ENCODE peak calls at places on chromosome 4, in ten cellular contexts. T is transverse colon, H is sigmoid colon, G is breast epithelium, B is HCT116, I is spleen, F is HL-60, X is SK-N-SH, L is suprapubic skin, S is endothelial cell of umbilical vein. O is an unnamed sample.

GRCh38 chr4:68342139-68342538 is 7.8 kb downstream of the YTHDC1 start:
- DNase-seq in T (no peak), H (no peak), G (no peak), B (no peak), I (no peak), F (no peak), X (no peak), L (no peak), S (peak; percentile 37), O (no peak)

GRCh38 chr4:163330828-163331628 is 1.4 kb downstream of the NPY1R start:
- DNase-seq in T (peak; percentile 19), H (no peak), G (no peak), B (no peak), I (no peak), F (no peak), X (no peak), L (no peak), S (no peak), O (no peak)

GRCh38 chr4:72446353-72447055 is 122.5 kb downstream of the ADAMTS3 start:
- DNase-seq in T (no peak), H (no peak), G (no peak), B (no peak), I (no peak), F (no peak), X (no peak), L (no peak), S (peak; percentile 3), O (no peak)

GRCh38 chr4:116734178-116734577 is 351.2 kb downstream of the TRAM1L1 start:
- DNase-seq in T (no peak), H (no peak), G (no peak), B (no peak), I (no peak), F (no peak), X (no peak), L (no peak), S (no peak), O (no peak)

GRCh38 chr4:8907596-8908205 is 36.1 kb upstream of the HMX1 start:
- DNase-seq in T (no peak), H (peak; percentile 29), G (peak; percentile 28), B (no peak), I (peak; percentile 59), F (no peak), X (peak; percentile 37), L (peak; percentile 65), S (no peak), O (no peak)

GRCh38 chr4:87557348-87557747 is 28.2 kb upstream of the SPARCL1 start:
- DNase-seq in T (no peak), H (no peak), G (no peak), B (no peak), I (no peak), F (no peak), X (no peak), L (no peak), S (no peak), O (no peak)

GRCh38 chr4:62717144-62717543 is 1517.0 kb downstream of the ADGRL3 start:
- DNase-seq in T (no peak), H (no peak), G (no peak), B (no peak), I (no peak), F (no peak), X (no peak), L (no peak), S (no peak), O (no peak)

GRCh38 chr4:84847978-84848377 is 118.5 kb downstream of the WDFY3 start:
- DNase-seq in T (no peak), H (no peak), G (no peak), B (no peak), I (no peak), F (no peak), X (no peak), L (no peak), S (no peak), O (no peak)

GRCh38 chr4:62901101-62901500 is 1508.1 kb downstream of the TECRL start:
- DNase-seq in T (no peak), H (no peak), G (no peak), B (no peak), I (no peak), F (no peak), X (no peak), L (no peak), S (no peak), O (no peak)

GRCh38 chr4:158484173-158484885 is 37.4 kb upstream of the RXFP1 start:
- DNase-seq in T (no peak), H (no peak), G (no peak), B (no peak), I (no peak), F (no peak), X (no peak), L (no peak), S (no peak), O (no peak)

GRCh38 chr4:7802093-7802726 is 137.5 kb downstream of the AFAP1 start:
- DNase-seq in T (peak; percentile 85), H (peak; percentile 92), G (peak; percentile 77), B (peak; percentile 66), I (peak; percentile 87), F (peak; percentile 35), X (peak; percentile 80), L (peak; percentile 85), S (peak; percentile 86), O (peak; percentile 67)

GRCh38 chr4:14596437-14596836 is 405.8 kb upstream of the CPEB2 start:
- DNase-seq in T (no peak), H (no peak), G (no peak), B (no peak), I (no peak), F (no peak), X (no peak), L (no peak), S (no peak), O (no peak)

GRCh38 chr4:5746829-5747745 is 36.1 kb downstream of the EVC start:
- DNase-seq in T (no peak), H (no peak), G (no peak), B (no peak), I (no peak), F (no peak), X (no peak), L (peak; percentile 68), S (peak; percentile 70), O (no peak)

GRCh38 chr4:86608757-86609375 is 14.8 kb downstream of the PTPN13 start:
- DNase-seq in T (no peak), H (no peak), G (no peak), B (no peak), I (no peak), F (no peak), X (no peak), L (no peak), S (no peak), O (no peak)

GRCh38 chr4:131499139-131499873 is 1649.8 kb upstream of the PCDH10 start:
- DNase-seq in T (no peak), H (no peak), G (no peak), B (no peak), I (no peak), F (no peak), X (no peak), L (no peak), S (no peak), O (no peak)

GRCh38 chr4:101102114-101102752 is 245.1 kb downstream of the PPP3CA start:
- DNase-seq in T (peak; percentile 20), H (peak; percentile 69), G (peak; percentile 48), B (no peak), I (no peak), F (no peak), X (peak; percentile 27), L (peak; percentile 78), S (peak; percentile 91), O (no peak)

DNA sequence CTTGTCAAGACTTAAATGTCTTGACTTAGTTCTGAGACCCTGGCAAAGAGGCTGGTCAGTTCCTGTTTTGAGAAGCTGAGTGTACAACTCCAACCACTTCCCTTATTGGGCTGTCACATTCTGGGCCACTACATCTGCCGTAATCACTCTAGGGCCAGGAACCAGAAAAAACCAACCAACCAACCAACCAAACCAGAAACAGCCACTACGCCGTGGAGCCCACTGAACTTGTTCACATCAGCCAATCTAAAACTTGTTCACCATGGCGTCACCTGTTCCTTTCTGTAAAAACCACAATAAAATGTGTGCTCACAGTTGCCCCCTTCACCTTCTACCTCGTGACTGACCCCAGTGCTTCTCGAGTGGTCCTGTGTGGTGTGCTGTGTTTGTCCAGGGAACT is 107.3 kb downstream of the JADE1 start:
- DNase-seq in T (peak; percentile 10), H (no peak), G (no peak), B (no peak), I (peak; percentile 77), F (peak; percentile 16), X (no peak), L (peak; percentile 72), S (no peak), O (no peak)
- TF ChIP-seq POLR2AphosphoS5 in T (no peak), H (no peak), G (no peak), B (no peak), I (no peak), F (no peak), X (no peak), L (no peak), S (no peak), O (no peak)

GRCh38 chr4:19236473-19236872 is 1015.2 kb upstream of the SLIT2 start:
- DNase-seq in T (no peak), H (no peak), G (no peak), B (no peak), I (no peak), F (no peak), X (no peak), L (no peak), S (no peak), O (no peak)
- TF ChIP-seq POLR2AphosphoS5 in T (no peak), H (no peak), G (no peak), B (no peak), I (no peak), F (no peak), X (no peak), L (no peak), S (no peak), O (no peak)

DNA sequence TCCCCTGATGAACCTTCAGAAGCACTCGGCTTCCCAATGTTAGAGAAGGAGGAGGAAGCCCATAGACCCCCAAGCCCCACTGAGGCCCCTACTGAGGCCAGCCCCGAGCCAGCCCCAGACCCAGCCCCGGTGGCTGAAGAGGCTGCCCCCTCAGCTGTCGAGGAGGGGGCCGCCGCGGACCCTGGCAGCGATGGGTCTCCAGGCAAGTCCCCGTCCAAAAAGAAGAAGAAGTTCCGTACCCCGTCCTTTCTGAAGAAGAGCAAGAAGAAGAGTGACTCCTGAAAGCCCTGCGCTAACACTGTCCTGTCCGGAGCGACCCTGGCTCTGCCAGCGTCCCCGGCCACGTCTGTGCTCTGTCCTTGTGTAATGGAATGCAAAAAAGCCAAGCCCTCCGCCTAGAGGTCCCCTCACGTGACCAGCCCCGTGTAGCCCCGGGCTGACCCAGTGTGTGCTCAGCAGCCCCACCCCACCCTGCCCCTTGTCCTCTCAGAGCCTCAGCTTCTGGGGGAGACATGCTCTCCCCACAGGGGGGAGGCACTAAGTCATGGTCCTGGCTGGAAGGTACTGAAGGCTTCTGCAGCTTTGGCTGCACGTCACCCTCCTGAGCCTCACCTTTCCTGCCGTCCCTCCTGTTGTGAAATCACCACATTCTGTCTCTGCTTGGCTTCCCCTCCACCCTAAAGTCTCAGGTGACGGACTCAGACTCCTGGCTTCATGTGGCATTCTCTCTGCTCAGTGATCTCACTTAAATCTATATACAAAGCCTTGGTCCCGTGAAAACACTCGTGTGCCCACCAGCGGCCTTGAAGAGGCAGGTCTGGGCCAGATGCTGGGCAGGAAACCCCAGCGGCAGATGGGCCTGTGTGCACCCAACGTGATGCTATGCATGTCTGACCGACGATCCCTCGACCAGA is 34.7 kb downstream of the NOP14 start:
- DNase-seq in T (no peak), H (no peak), G (peak; percentile 33), B (no peak), I (peak; percentile 66), F (no peak), X (no peak), L (peak; percentile 60), S (no peak), O (no peak)
- TF ChIP-seq POLR2AphosphoS5 in T (no peak), H (no peak), G (no peak), B (no peak), I (peak; percentile 72), F (peak; percentile 68), X (no peak), L (no peak), S (no peak), O (peak; percentile 65)

GRCh38 chr4:189185810-189186432 is 754.8 kb upstream of the FRG1 start:
- DNase-seq in T (no peak), H (no peak), G (no peak), B (no peak), I (no peak), F (no peak), X (no peak), L (no peak), S (no peak), O (no peak)
- TF ChIP-seq POLR2AphosphoS5 in T (no peak), H (no peak), G (no peak), B (no peak), I (no peak), F (no peak), X (no peak), L (no peak), S (no peak), O (no peak)

O was measured in GM12892.